ENCODE peak calls at places on chromosomes 6 and 20, in seven cellular contexts. U, P, A, X, L, T and Y are unnamed samples.

GRCh38 chr6:7910654-7911344 is at the start of gene TXNDC5:
- DNase-seq in A (peak; percentile 66), P (peak; percentile 47), X (peak; percentile 73), T (peak; percentile 99), U (peak; percentile 71), L (peak; percentile 74), Y (peak; percentile 79)

GRCh38 chr6:9540534-9541126 is 874.2 kb downstream of the TFAP2A start:
- DNase-seq in L (peak; percentile 81), X (no peak), A (no peak), P (no peak), T (peak; percentile 46), U (peak; percentile 56), Y (peak; percentile 70)

GRCh38 chr6:70282906-70283461 is 19.9 kb downstream of the COL9A1 start:
- DNase-seq in A (no peak), X (peak; percentile 66), L (no peak), U (no peak), P (no peak), T (peak; percentile 1), Y (no peak)

GRCh38 chr6:1554881-1555569 is 54.7 kb upstream of the FOXC1 start:
- DNase-seq in U (no peak), T (peak; percentile 94), X (peak; percentile 60), L (peak; percentile 46), P (peak; percentile 9), A (peak; percentile 46), Y (peak; percentile 34)

GRCh38 chr20:51211191-51211590 is 188.3 kb upstream of the KCNG1 start:
- DNase-seq in P (no peak), T (no peak), A (no peak), L (no peak), X (no peak), U (no peak), Y (no peak)

GRCh38 chr6:2426561-2427340 is 181.3 kb upstream of the GMDS start:
- DNase-seq in U (no peak), L (no peak), A (no peak), T (peak; percentile 59), X (no peak), P (no peak), Y (no peak)

GRCh38 chr20:38106461-38106860 is 58.6 kb downstream of the TGM2 start:
- DNase-seq in X (no peak), U (no peak), P (no peak), A (no peak), T (no peak), L (no peak), Y (no peak)

GRCh38 chr6:111260570-111261298 is 173.4 kb downstream of the SLC16A10 start:
- DNase-seq in U (no peak), X (no peak), A (no peak), P (no peak), T (no peak), L (peak; percentile 21), Y (peak; percentile 44)

GRCh38 chr6:106225581-106225980 is 100.0 kb downstream of the ATG5 start:
- DNase-seq in T (no peak), P (no peak), X (no peak), A (no peak), L (peak; percentile 65), U (no peak), Y (no peak)

GRCh38 chr6:120357447-120357846 is 976.8 kb downstream of the TBC1D32 start:
- DNase-seq in T (no peak), A (no peak), X (no peak), P (no peak), L (no peak), U (no peak), Y (no peak)

GRCh38 chr6:19934996-19935591 is 97.9 kb downstream of the ID4 start:
- DNase-seq in A (no peak), U (no peak), P (peak; percentile 73), T (no peak), L (no peak), X (no peak), Y (no peak)

GRCh38 chr6:21214738-21215448 is 378.7 kb upstream of the SOX4 start:
- DNase-seq in L (no peak), T (no peak), P (no peak), X (no peak), A (no peak), U (no peak), Y (peak; percentile 16)

GRCh38 chr6:16625319-16626240 is 135.7 kb downstream of the ATXN1 start:
- DNase-seq in T (peak; percentile 22), P (peak; percentile 49), A (no peak), L (peak; percentile 52), U (no peak), X (no peak), Y (no peak)

GRCh38 chr6:124131259-124131658 is 327.6 kb downstream of the NKAIN2 start:
- DNase-seq in A (no peak), X (no peak), U (peak; percentile 64), P (no peak), T (no peak), L (no peak), Y (peak; percentile 10)

GRCh38 chr6:142485256-142485655 is 183.4 kb downstream of the ADGRG6 start:
- DNase-seq in P (no peak), L (no peak), A (no peak), T (no peak), X (no peak), U (no peak), Y (no peak)

GRCh38 chr6:121651420-121651819 is 216.0 kb downstream of the GJA1 start:
- DNase-seq in X (no peak), P (no peak), A (no peak), T (no peak), U (no peak), L (no peak), Y (no peak)

GRCh38 chr6:55913213-55914195 is 38.1 kb upstream of the BMP5 start:
- DNase-seq in L (peak; percentile 15), X (no peak), T (no peak), A (no peak), P (no peak), U (no peak), Y (no peak)

GRCh38 chr20:8394308-8394945 is 262.4 kb downstream of the PLCB1 start:
- DNase-seq in P (no peak), X (no peak), A (no peak), U (no peak), L (no peak), T (peak; percentile 57), Y (peak; percentile 11)

GRCh38 chr20:58339741-58340140 is 30.2 kb downstream of the RAB22A start:
- DNase-seq in T (no peak), X (no peak), U (no peak), A (no peak), P (no peak), L (no peak), Y (no peak)

GRCh38 chr6:81265106-81265505 is 487.4 kb downstream of the TENT5A start:
- DNase-seq in U (peak; percentile 70), A (no peak), L (no peak), T (peak; percentile 61), X (no peak), P (no peak), Y (no peak)

GRCh38 chr6:107435798-107436197 is 23.6 kb downstream of the PDSS2 start:
- DNase-seq in A (no peak), P (no peak), T (peak; percentile 32), X (no peak), L (no peak), U (no peak), Y (no peak)

GRCh38 chr20:10040070-10040970 is 5.5 kb downstream of the ANKEF1 start:
- DNase-seq in X (no peak), T (no peak), U (peak; percentile 40), P (no peak), A (no peak), L (peak; percentile 98), Y (peak; percentile 68)

GRCh38 chr6:130742282-130742681 is 84.9 kb upstream of the SMLR1 start:
- DNase-seq in P (no peak), U (no peak), L (no peak), X (no peak), T (peak; percentile 16), A (no peak), Y (peak; percentile 21)

GRCh38 chr20:38836991-38837390 is 31.5 kb downstream of the PPP1R16B start:
- DNase-seq in U (no peak), P (no peak), X (no peak), T (no peak), A (no peak), L (no peak), Y (no peak)